ENCODE peak calls at places on chromosomes 12 and 14, in six cellular contexts. One of them, this sample, is unnamed.

GRCh38 chr14:91280129-91280528 is 35.6 kb upstream of the GPR68 start:
- DNase-seq in PC-3: no peak
- DNase-seq in gastrocnemius medialis: no peak
- DNase-seq in mesothelial cell of epicardium: no peak
- DNase-seq in astrocyte: no peak
- DNase-seq in astrocyte of the spinal cord: no peak
- DNase-seq in this sample: no peak

GRCh38 chr12:2509137-2509536 is 285.6 kb upstream of the FKBP4 start:
- DNase-seq in PC-3: no peak
- DNase-seq in gastrocnemius medialis: no peak
- DNase-seq in mesothelial cell of epicardium: no peak
- DNase-seq in astrocyte: no peak
- DNase-seq in astrocyte of the spinal cord: no peak
- DNase-seq in this sample: no peak

GRCh38 chr12:26287666-26288408 is 92.5 kb downstream of the SSPN start:
- DNase-seq in PC-3: no peak
- DNase-seq in gastrocnemius medialis: peak
- DNase-seq in mesothelial cell of epicardium: no peak
- DNase-seq in astrocyte: peak
- DNase-seq in astrocyte of the spinal cord: peak
- DNase-seq in this sample: no peak

GRCh38 chr14:23568600-23569310 is 1.2 kb upstream of the AP1G2 start:
- DNase-seq in PC-3: peak
- DNase-seq in gastrocnemius medialis: no peak
- DNase-seq in mesothelial cell of epicardium: no peak
- DNase-seq in astrocyte: no peak
- DNase-seq in astrocyte of the spinal cord: no peak
- DNase-seq in this sample: no peak

GRCh38 chr12:62862259-62862881 is 72.6 kb downstream of the PPM1H start:
- DNase-seq in PC-3: peak
- DNase-seq in gastrocnemius medialis: no peak
- DNase-seq in mesothelial cell of epicardium: no peak
- DNase-seq in astrocyte: peak
- DNase-seq in astrocyte of the spinal cord: peak
- DNase-seq in this sample: no peak

GRCh38 chr12:94740601-94741362 is 90.4 kb upstream of the TMCC3 start:
- DNase-seq in PC-3: no peak
- DNase-seq in gastrocnemius medialis: no peak
- DNase-seq in mesothelial cell of epicardium: no peak
- DNase-seq in astrocyte: no peak
- DNase-seq in astrocyte of the spinal cord: no peak
- DNase-seq in this sample: no peak

GRCh38 chr12:114812858-114813761 is 129.1 kb upstream of the TBX3 start:
- DNase-seq in PC-3: peak
- DNase-seq in gastrocnemius medialis: no peak
- DNase-seq in mesothelial cell of epicardium: no peak
- DNase-seq in astrocyte: peak
- DNase-seq in astrocyte of the spinal cord: peak
- DNase-seq in this sample: no peak

GRCh38 chr12:103716517-103717196 is 124.4 kb downstream of the NT5DC3 start:
- DNase-seq in PC-3: no peak
- DNase-seq in gastrocnemius medialis: no peak
- DNase-seq in mesothelial cell of epicardium: no peak
- DNase-seq in astrocyte: no peak
- DNase-seq in astrocyte of the spinal cord: no peak
- DNase-seq in this sample: no peak

GRCh38 chr12:47280543-47281330 is 201.0 kb upstream of the AMIGO2 start:
- DNase-seq in PC-3: no peak
- DNase-seq in gastrocnemius medialis: no peak
- DNase-seq in mesothelial cell of epicardium: no peak
- DNase-seq in astrocyte: peak
- DNase-seq in astrocyte of the spinal cord: no peak
- DNase-seq in this sample: no peak

GRCh38 chr12:66746489-66747201 is 67.8 kb upstream of the GRIP1 start:
- DNase-seq in PC-3: no peak
- DNase-seq in gastrocnemius medialis: no peak
- DNase-seq in mesothelial cell of epicardium: no peak
- DNase-seq in astrocyte: no peak
- DNase-seq in astrocyte of the spinal cord: no peak
- DNase-seq in this sample: no peak

GRCh38 chr12:106586535-106586802 is 3.7 kb downstream of the RFX4 start:
- DNase-seq in PC-3: no peak
- DNase-seq in gastrocnemius medialis: no peak
- DNase-seq in mesothelial cell of epicardium: no peak
- DNase-seq in astrocyte: no peak
- DNase-seq in astrocyte of the spinal cord: no peak
- DNase-seq in this sample: no peak

GRCh38 chr14:88975926-88976325 is 151.5 kb downstream of the TTC8 start:
- DNase-seq in PC-3: no peak
- DNase-seq in gastrocnemius medialis: no peak
- DNase-seq in mesothelial cell of epicardium: no peak
- DNase-seq in astrocyte: no peak
- DNase-seq in astrocyte of the spinal cord: no peak
- DNase-seq in this sample: no peak

GRCh38 chr12:96989916-96990315 is 82.9 kb downstream of the NEDD1 start:
- DNase-seq in PC-3: peak
- DNase-seq in gastrocnemius medialis: no peak
- DNase-seq in mesothelial cell of epicardium: no peak
- DNase-seq in astrocyte: peak
- DNase-seq in astrocyte of the spinal cord: peak
- DNase-seq in this sample: no peak

GRCh38 chr12:102483466-102483865 is 3.1 kb upstream of the IGF1 start:
- DNase-seq in PC-3: no peak
- DNase-seq in gastrocnemius medialis: no peak
- DNase-seq in mesothelial cell of epicardium: no peak
- DNase-seq in astrocyte: no peak
- DNase-seq in astrocyte of the spinal cord: no peak
- DNase-seq in this sample: no peak

GRCh38 chr12:109617496-109617895 is 43.9 kb downstream of the MVK start:
- DNase-seq in PC-3: no peak
- DNase-seq in gastrocnemius medialis: no peak
- DNase-seq in mesothelial cell of epicardium: no peak
- DNase-seq in astrocyte: no peak
- DNase-seq in astrocyte of the spinal cord: no peak
- DNase-seq in this sample: no peak

GRCh38 chr12:109860961-109861360 is 19.4 kb downstream of the GLTP start:
- DNase-seq in PC-3: no peak
- DNase-seq in gastrocnemius medialis: no peak
- DNase-seq in mesothelial cell of epicardium: no peak
- DNase-seq in astrocyte: no peak
- DNase-seq in astrocyte of the spinal cord: no peak
- DNase-seq in this sample: no peak

GRCh38 chr14:93946506-93947170 is 19.5 kb downstream of the FAM181A start:
- DNase-seq in PC-3: no peak
- DNase-seq in gastrocnemius medialis: no peak
- DNase-seq in mesothelial cell of epicardium: no peak
- DNase-seq in astrocyte: peak
- DNase-seq in astrocyte of the spinal cord: no peak
- DNase-seq in this sample: no peak

GRCh38 chr12:20463920-20464524 is 95.7 kb downstream of the PDE3A start:
- DNase-seq in PC-3: peak
- DNase-seq in gastrocnemius medialis: no peak
- DNase-seq in mesothelial cell of epicardium: no peak
- DNase-seq in astrocyte: no peak
- DNase-seq in astrocyte of the spinal cord: peak
- DNase-seq in this sample: no peak

GRCh38 chr12:62604373-62604772 is 137.7 kb downstream of the MON2 start:
- DNase-seq in PC-3: no peak
- DNase-seq in gastrocnemius medialis: no peak
- DNase-seq in mesothelial cell of epicardium: no peak
- DNase-seq in astrocyte: no peak
- DNase-seq in astrocyte of the spinal cord: no peak
- DNase-seq in this sample: no peak

GRCh38 chr14:67487937-67488893 is at the start of gene TMEM229B:
- DNase-seq in PC-3: no peak
- DNase-seq in gastrocnemius medialis: no peak
- DNase-seq in mesothelial cell of epicardium: no peak
- DNase-seq in astrocyte: no peak
- DNase-seq in astrocyte of the spinal cord: peak
- DNase-seq in this sample: peak

GRCh38 chr12:124352839-124353238 is 57.9 kb downstream of the RFLNA start:
- DNase-seq in PC-3: no peak
- DNase-seq in gastrocnemius medialis: peak
- DNase-seq in mesothelial cell of epicardium: no peak
- DNase-seq in astrocyte: no peak
- DNase-seq in astrocyte of the spinal cord: no peak
- DNase-seq in this sample: no peak

GRCh38 chr12:110117948-110118685 is 6.0 kb upstream of the IFT81 start:
- DNase-seq in PC-3: no peak
- DNase-seq in gastrocnemius medialis: no peak
- DNase-seq in mesothelial cell of epicardium: no peak
- DNase-seq in astrocyte: no peak
- DNase-seq in astrocyte of the spinal cord: no peak
- DNase-seq in this sample: no peak

GRCh38 chr12:103840399-103840880 is 594 bp downstream of the NT5DC3 start:
- DNase-seq in PC-3: peak
- DNase-seq in gastrocnemius medialis: peak
- DNase-seq in mesothelial cell of epicardium: no peak
- DNase-seq in astrocyte: peak
- DNase-seq in astrocyte of the spinal cord: peak
- DNase-seq in this sample: no peak

GRCh38 chr12:75961878-75962277 is 69.7 kb downstream of the PHLDA1 start:
- DNase-seq in PC-3: no peak
- DNase-seq in gastrocnemius medialis: no peak
- DNase-seq in mesothelial cell of epicardium: no peak
- DNase-seq in astrocyte: no peak
- DNase-seq in astrocyte of the spinal cord: no peak
- DNase-seq in this sample: no peak

GRCh38 chr14:64504310-64504896 is at the start of gene ZBTB1:
- DNase-seq in PC-3: peak
- DNase-seq in gastrocnemius medialis: peak
- DNase-seq in mesothelial cell of epicardium: peak
- DNase-seq in astrocyte: peak
- DNase-seq in astrocyte of the spinal cord: peak
- DNase-seq in this sample: peak

GRCh38 chr12:70847871-70848270 is 72.7 kb downstream of the PTPRR start:
- DNase-seq in PC-3: no peak
- DNase-seq in gastrocnemius medialis: no peak
- DNase-seq in mesothelial cell of epicardium: no peak
- DNase-seq in astrocyte: no peak
- DNase-seq in astrocyte of the spinal cord: no peak
- DNase-seq in this sample: no peak

GRCh38 chr14:103442288-103442687 is 57.1 kb downstream of the MARK3 start:
- DNase-seq in PC-3: no peak
- DNase-seq in gastrocnemius medialis: no peak
- DNase-seq in mesothelial cell of epicardium: no peak
- DNase-seq in astrocyte: no peak
- DNase-seq in astrocyte of the spinal cord: no peak
- DNase-seq in this sample: no peak

GRCh38 chr12:54292931-54293241 is 7.9 kb downstream of the NFE2 start:
- DNase-seq in PC-3: no peak
- DNase-seq in gastrocnemius medialis: no peak
- DNase-seq in mesothelial cell of epicardium: no peak
- DNase-seq in astrocyte: no peak
- DNase-seq in astrocyte of the spinal cord: no peak
- DNase-seq in this sample: no peak

GRCh38 chr14:65290830-65291229 is 121.7 kb upstream of the FUT8 start:
- DNase-seq in PC-3: peak
- DNase-seq in gastrocnemius medialis: no peak
- DNase-seq in mesothelial cell of epicardium: no peak
- DNase-seq in astrocyte: peak
- DNase-seq in astrocyte of the spinal cord: peak
- DNase-seq in this sample: no peak

DNA sequence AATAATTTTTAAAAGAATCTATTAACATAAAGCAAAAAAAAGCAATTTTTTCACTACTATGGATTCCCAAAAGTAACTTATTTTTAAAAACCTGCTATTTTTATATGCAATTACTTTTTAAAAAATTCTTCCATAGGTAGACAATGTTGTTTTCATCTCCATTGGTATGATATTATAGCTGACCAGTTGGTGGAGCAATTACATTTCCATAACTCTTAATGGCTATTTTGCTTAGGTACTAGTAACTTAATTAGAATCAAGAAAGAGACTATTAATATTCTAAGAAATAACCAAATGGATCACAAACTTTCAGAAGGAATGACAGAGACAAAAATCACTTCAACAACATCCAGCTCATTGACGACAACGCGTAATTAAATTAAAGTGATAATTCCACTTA is 64.7 kb upstream of the PTCSC3 start:
- DNase-seq in PC-3: peak
- DNase-seq in gastrocnemius medialis: no peak
- DNase-seq in mesothelial cell of epicardium: no peak
- DNase-seq in astrocyte: no peak
- DNase-seq in astrocyte of the spinal cord: no peak
- DNase-seq in this sample: no peak
- TF ChIP-seq CTCF in PC-3: peak
- TF ChIP-seq CTCF in gastrocnemius medialis: no peak
- TF ChIP-seq CTCF in mesothelial cell of epicardium: no peak
- TF ChIP-seq CTCF in astrocyte: no peak
- TF ChIP-seq CTCF in astrocyte of the spinal cord: no peak
- TF ChIP-seq CTCF in this sample: no peak

GRCh38 chr12:123063535-123063934 is 83.1 kb downstream of the ARL6IP4 start:
- DNase-seq in PC-3: peak
- DNase-seq in gastrocnemius medialis: no peak
- DNase-seq in mesothelial cell of epicardium: no peak
- DNase-seq in astrocyte: no peak
- DNase-seq in astrocyte of the spinal cord: no peak
- DNase-seq in this sample: no peak
- TF ChIP-seq CTCF in PC-3: peak
- TF ChIP-seq CTCF in gastrocnemius medialis: no peak
- TF ChIP-seq CTCF in mesothelial cell of epicardium: no peak
- TF ChIP-seq CTCF in astrocyte: peak
- TF ChIP-seq CTCF in astrocyte of the spinal cord: peak
- TF ChIP-seq CTCF in this sample: no peak

DNA sequence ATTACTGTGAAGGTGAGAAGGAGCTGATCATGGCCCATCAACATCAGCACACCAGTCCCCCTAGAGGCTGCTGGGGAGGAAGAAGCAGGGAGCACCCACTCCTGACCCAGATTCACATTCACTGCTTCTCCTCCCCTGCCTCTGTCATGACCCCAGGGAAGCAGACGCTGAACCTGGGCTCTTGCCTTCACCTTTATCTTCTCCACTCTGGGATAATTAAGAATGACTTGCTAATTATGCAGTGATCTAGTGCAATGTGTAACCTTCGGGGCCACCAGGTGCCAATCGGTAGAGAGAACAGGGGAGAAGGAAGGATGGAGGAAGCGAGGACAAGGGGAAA is 44.4 kb upstream of the IQSEC3 start:
- DNase-seq in PC-3: peak
- DNase-seq in gastrocnemius medialis: no peak
- DNase-seq in mesothelial cell of epicardium: no peak
- DNase-seq in astrocyte: no peak
- DNase-seq in astrocyte of the spinal cord: no peak
- DNase-seq in this sample: no peak
- TF ChIP-seq CTCF in PC-3: no peak
- TF ChIP-seq CTCF in gastrocnemius medialis: no peak
- TF ChIP-seq CTCF in mesothelial cell of epicardium: no peak
- TF ChIP-seq CTCF in astrocyte: no peak
- TF ChIP-seq CTCF in astrocyte of the spinal cord: no peak
- TF ChIP-seq CTCF in this sample: no peak

DNA sequence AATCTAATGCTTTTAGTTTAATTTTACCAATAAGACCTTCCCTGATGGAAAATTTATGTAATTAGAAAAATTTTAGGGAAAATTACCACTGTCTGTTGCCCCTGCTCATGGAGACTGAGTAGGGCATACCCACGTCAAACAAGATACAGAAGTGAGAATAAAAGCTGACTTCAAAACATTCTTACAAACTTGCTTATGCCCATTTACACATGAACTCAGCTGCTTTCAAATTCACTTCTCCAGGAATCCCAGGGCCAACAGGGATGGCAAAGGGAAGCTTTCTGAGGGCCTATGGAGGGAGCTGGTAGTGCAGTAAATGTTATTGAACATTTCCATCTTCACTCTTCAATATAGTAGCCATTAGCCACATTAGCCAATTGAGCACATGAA is 4.8 kb upstream of the NINJ2 start:
- DNase-seq in PC-3: no peak
- DNase-seq in gastrocnemius medialis: no peak
- DNase-seq in mesothelial cell of epicardium: no peak
- DNase-seq in astrocyte: no peak
- DNase-seq in astrocyte of the spinal cord: no peak
- DNase-seq in this sample: no peak
- TF ChIP-seq CTCF in PC-3: no peak
- TF ChIP-seq CTCF in gastrocnemius medialis: no peak
- TF ChIP-seq CTCF in mesothelial cell of epicardium: no peak
- TF ChIP-seq CTCF in astrocyte: no peak
- TF ChIP-seq CTCF in astrocyte of the spinal cord: no peak
- TF ChIP-seq CTCF in this sample: no peak

This sample was measured in CD4-positive, alpha-beta T cell.